ENCODE peak calls at places on chromosomes 7 and 10, in eight cellular contexts. B is fibroblast of lung, W is GM23248, C is hepatocyte, H is IMR-90, M is mammary epithelial cell, T is SK-N-SH, A is HCT116. D is an unnamed sample.

GRCh38 chr10:115861455-115861854 is 411.6 kb downstream of the GFRA1 start:
- DNase-seq in B (no peak), W (peak; percentile 72), C (no peak), H (no peak), M (no peak), T (no peak), A (no peak), D (no peak)

GRCh38 chr7:64888561-64888900 is 14.5 kb upstream of the ZNF273 start:
- DNase-seq in B (no peak), W (no peak), C (no peak), H (no peak), M (no peak), T (peak; percentile 31), A (no peak), D (no peak)

GRCh38 chr10:113139695-113140094 is 189.6 kb downstream of the TCF7L2 start:
- DNase-seq in B (peak; percentile 27), W (peak; percentile 55), C (no peak), H (peak; percentile 32), M (no peak), T (peak; percentile 37), A (no peak), D (peak; percentile 15)

GRCh38 chr10:100653238-100653956 is 92.0 kb upstream of the PAX2 start:
- DNase-seq in B (no peak), W (no peak), C (no peak), H (no peak), M (no peak), T (no peak), A (no peak), D (no peak)

GRCh38 chr10:99556225-99556523 is 23.4 kb downstream of the NKX2-3 start:
- DNase-seq in B (no peak), W (no peak), C (no peak), H (no peak), M (no peak), T (no peak), A (no peak), D (no peak)

GRCh38 chr10:80265740-80266512 is 23.5 kb downstream of the MAT1A start:
- DNase-seq in B (no peak), W (no peak), C (no peak), H (no peak), M (no peak), T (no peak), A (no peak), D (no peak)

GRCh38 chr10:122299423-122300075 is 28.5 kb downstream of the BTBD16 start:
- DNase-seq in B (no peak), W (no peak), C (no peak), H (no peak), M (no peak), T (no peak), A (no peak), D (no peak)

GRCh38 chr7:93298671-93299070 is 66.5 kb downstream of the VPS50 start:
- DNase-seq in B (peak; percentile 72), W (peak; percentile 74), C (no peak), H (peak; percentile 42), M (no peak), T (no peak), A (no peak), D (peak; percentile 63)

GRCh38 chr7:122528879-122529481 is 169.9 kb downstream of the RNF133 start:
- DNase-seq in B (peak; percentile 23), W (peak; percentile 62), C (peak; percentile 64), H (peak; percentile 37), M (peak; percentile 13), T (peak; percentile 17), A (peak; percentile 39), D (peak; percentile 14)

GRCh38 chr10:47454294-47455058 is 29.4 kb downstream of the ANXA8 start:
- DNase-seq in B (no peak), W (no peak), C (no peak), H (no peak), M (no peak), T (no peak), A (no peak), D (no peak)

DNA sequence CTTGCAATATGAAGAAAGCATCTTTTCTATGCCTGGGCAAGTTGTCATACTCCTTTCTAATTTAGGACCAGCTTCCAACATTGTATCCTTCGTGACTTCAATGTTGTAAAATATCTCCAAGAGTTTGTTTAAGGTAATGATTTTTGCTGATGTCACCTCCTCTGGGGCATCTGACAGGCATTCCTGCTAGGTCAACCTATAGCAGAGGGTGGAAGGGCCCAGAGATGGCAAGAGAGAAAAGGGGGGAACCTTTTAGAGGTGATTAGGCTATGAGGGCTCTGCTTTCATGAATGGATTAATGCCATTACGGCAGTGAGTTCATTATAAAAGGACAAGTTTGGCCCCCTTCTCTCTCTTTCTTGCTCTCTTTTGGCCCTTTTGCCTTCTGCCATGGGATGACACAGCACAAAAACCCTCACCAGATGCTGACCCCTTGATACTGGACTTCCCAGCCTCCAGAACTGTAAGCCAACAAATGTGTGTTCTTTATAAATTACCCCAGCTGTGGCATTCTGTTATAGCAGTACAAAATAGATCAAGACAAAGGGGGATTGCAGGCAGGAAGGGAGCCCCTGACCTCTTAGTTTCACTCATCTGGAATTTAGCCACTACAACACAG is 195.8 kb downstream of the CFTR start:
- DNase-seq in B (no peak), W (no peak), C (no peak), H (peak; percentile 10), M (no peak), T (no peak), A (no peak), D (no peak)
- H2AFZ ChIP-seq in B (no peak overlapping the region), W (no peak overlapping the region), C (no peak overlapping the region), H (no peak overlapping the region), M (no peak overlapping the region), T (no peak overlapping the region), A (no peak overlapping the region), D (no peak overlapping the region)

GRCh38 chr7:1264345-1265280 is 31.9 kb downstream of the UNCX start:
- DNase-seq in B (no peak), W (no peak), C (no peak), H (no peak), M (no peak), T (no peak), A (no peak), D (no peak)

GRCh38 chr7:1267016-1267900 is 34.6 kb downstream of the UNCX start:
- DNase-seq in B (no peak), W (no peak), C (no peak), H (no peak), M (no peak), T (no peak), A (no peak), D (no peak)

GRCh38 chr7:1260236-1260635 is 27.6 kb downstream of the UNCX start:
- DNase-seq in B (no peak), W (no peak), C (no peak), H (no peak), M (no peak), T (no peak), A (no peak), D (no peak)

GRCh38 chr7:1262441-1262840 is 29.8 kb downstream of the UNCX start:
- DNase-seq in B (no peak), W (no peak), C (no peak), H (no peak), M (no peak), T (no peak), A (no peak), D (no peak)

DNA sequence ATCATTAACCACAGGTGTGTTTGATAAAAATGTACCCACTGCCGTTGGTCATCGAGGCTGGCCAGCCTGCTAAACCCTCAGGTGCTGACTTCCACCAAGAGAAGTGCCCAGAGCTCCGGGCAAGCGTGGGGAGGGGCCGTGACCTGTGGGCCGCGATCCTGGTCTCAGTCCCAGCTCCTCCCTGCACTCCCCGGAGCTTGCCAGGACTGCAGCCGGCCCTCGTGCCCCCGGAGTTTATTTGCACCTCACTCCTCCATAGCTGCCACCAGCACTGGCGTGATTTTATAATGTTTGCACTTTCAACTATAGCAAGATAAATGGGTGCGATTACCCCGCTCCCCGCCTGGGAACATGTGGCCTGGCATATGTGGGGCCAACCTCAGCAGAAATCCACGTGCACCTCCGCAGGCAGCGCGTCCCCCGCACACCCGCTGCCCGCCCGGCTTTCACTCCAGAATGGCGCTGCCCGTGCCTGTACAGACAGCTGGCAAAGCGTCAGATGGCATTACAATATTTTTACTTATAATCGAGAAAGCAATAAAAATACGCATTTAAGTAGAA is 30.8 kb downstream of the UNCX start:
- DNase-seq in B (no peak), W (no peak), C (no peak), H (no peak), M (no peak), T (no peak), A (no peak), D (no peak)
- H3K27me3 ChIP-seq in B (peaks cover 12% of the 10 kb centered on the region), W (peaks cover 46% of the 10 kb centered on the region), C (peaks cover 34% of the 10 kb centered on the region), H (peaks cover 73% of the 10 kb centered on the region), M (peaks cover 20% of the 10 kb centered on the region), T (peaks cover 97% of the 10 kb centered on the region), A (peaks cover 14% of the 10 kb centered on the region), D (no peaks in the 10 kb centered on the region)

GRCh38 chr7:13057462-13058200 is 370.2 kb downstream of the ARL4A start:
- DNase-seq in B (no peak), W (no peak), C (no peak), H (no peak), M (no peak), T (no peak), A (no peak), D (no peak)
- H2AFZ ChIP-seq in B (peak overlapping the region; percentile 80), W (peak overlapping the region; percentile 61), C (peak overlapping the region; percentile 19), H (peak overlapping the region; percentile 75), M (peak overlapping the region; percentile 13), T (peak overlapping the region; percentile 61), A (peak overlapping the region; percentile 6), D (no peak overlapping the region)

GRCh38 chr10:132919374-132920100 is 22.8 kb downstream of the CFAP46 start:
- DNase-seq in B (no peak), W (no peak), C (no peak), H (no peak), M (no peak), T (no peak), A (no peak), D (no peak)

GRCh38 chr10:132918617-132919373 is 23.6 kb downstream of the CFAP46 start:
- DNase-seq in B (no peak), W (no peak), C (peak; percentile 50), H (no peak), M (no peak), T (no peak), A (no peak), D (no peak)

GRCh38 chr10:132921818-132922807 is 20.3 kb downstream of the CFAP46 start:
- DNase-seq in B (no peak), W (no peak), C (no peak), H (no peak), M (no peak), T (peak; percentile 44), A (no peak), D (no peak)

GRCh38 chr10:132921086-132921485 is 21.3 kb downstream of the CFAP46 start:
- DNase-seq in B (no peak), W (no peak), C (no peak), H (no peak), M (no peak), T (no peak), A (no peak), D (no peak)

DNA sequence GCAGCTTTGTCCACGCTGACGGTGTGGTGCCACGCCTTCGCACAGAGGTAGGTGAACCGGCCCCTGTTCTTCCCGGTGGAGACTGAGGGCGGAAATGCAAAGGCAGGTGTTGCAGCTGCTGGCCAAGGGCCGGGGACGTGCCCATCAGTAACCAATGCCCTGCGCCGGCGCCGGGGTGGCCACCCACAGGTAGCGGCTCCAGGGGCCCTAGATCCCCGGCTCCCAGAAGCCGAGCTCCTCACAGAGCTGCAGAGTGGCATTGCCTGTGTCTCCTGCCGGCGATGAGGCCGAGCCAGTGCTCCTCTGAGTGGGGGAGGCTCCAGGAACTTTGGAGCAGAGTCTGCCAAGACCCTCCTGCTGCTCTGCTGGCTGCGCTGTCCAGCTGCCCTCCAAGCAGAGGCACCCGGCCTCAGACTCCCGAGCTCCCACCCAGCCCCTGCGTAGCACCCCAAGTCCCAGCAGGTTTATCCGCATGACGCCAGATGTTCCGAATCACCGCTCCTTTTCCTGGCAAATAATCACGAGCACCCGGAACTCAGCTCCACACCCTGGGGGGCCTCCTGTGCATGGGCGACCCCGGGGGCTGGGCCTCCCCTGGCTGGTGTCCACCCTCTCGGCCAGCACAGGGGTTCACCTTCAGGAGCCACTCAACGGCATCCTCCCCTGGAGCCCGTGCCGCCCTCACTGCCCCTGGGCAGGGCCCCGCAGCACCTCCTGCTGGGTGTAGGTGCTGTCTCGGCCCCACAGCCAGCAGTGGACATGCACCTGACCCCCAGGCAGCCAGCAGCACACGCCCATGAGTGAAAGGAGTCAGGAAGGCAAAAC is 22.1 kb downstream of the CFAP46 start:
- DNase-seq in B (no peak), W (no peak), C (no peak), H (no peak), M (no peak), T (no peak), A (no peak), D (no peak)
- H3K27me3 ChIP-seq in B (no peaks in the 10 kb centered on the region), W (no peaks in the 10 kb centered on the region), C (no peaks in the 10 kb centered on the region), H (no peaks in the 10 kb centered on the region), M (no peaks in the 10 kb centered on the region), T (no peaks in the 10 kb centered on the region), A (no peaks in the 10 kb centered on the region), D (no peaks in the 10 kb centered on the region)

D was measured in astrocyte.